ENCODE peak calls at places on chromosomes 7 and 10, in eight cellular contexts. I is HCT116, L is A549, S is esophagus muscularis mucosa, Q is body of pancreas, H is upper lobe of left lung, M is K562, E is IMR-90. X is an unnamed sample. For H3K9me3, the result is how much of the 10 kb centered on the place peaks cover.

GRCh38 chr10:36494386-36494785 is 631.0 kb upstream of the ANKRD30A start:
- DNase-seq in E (peak), M (no peak), S (no peak), L (peak), Q (no peak), I (no peak), H (no peak), X (no peak)

GRCh38 chr7:138842111-138842510 is 44.1 kb upstream of the ATP6V0A4 start:
- DNase-seq in E (peak), I (no peak), H (no peak), Q (no peak), L (peak), M (no peak), S (no peak), X (no peak)

GRCh38 chr10:72261323-72262018 is 12.3 kb upstream of the DDIT4 start:
- DNase-seq in E (no peak), L (peak), I (no peak), S (no peak), H (no peak), Q (peak), M (peak), X (no peak)

GRCh38 chr10:43689955-43690771 is 41.5 kb upstream of the ZNF32 start:
- DNase-seq in S (peak), M (peak), H (peak), E (peak), I (peak), L (peak), Q (peak), X (peak)

GRCh38 chr7:155255071-155255470 is 42.6 kb upstream of the INSIG1 start:
- DNase-seq in S (no peak), M (no peak), H (no peak), E (no peak), L (no peak), I (no peak), Q (no peak), X (no peak)

GRCh38 chr7:139915301-139915863 is 86.3 kb downstream of the TBXAS1 start:
- DNase-seq in L (peak), E (peak), H (no peak), I (no peak), S (no peak), Q (no peak), M (no peak), X (no peak)

GRCh38 chr10:29698766-29699490 is 64.2 kb upstream of the SVIL start:
- DNase-seq in L (no peak), S (no peak), H (no peak), Q (no peak), E (no peak), I (no peak), M (no peak), X (no peak)

GRCh38 chr7:130996841-130997231 is 262.8 kb upstream of the KLF14 start:
- DNase-seq in S (peak), H (peak), E (peak), L (peak), I (peak), M (no peak), Q (peak), X (peak)

GRCh38 chr7:124840435-124840834 is 74.8 kb upstream of the GPR37 start:
- DNase-seq in Q (no peak), E (no peak), S (no peak), H (no peak), L (peak), I (no peak), M (no peak), X (no peak)

GRCh38 chr7:131400833-131401593 is 73.3 kb downstream of the MKLN1 start:
- DNase-seq in L (peak), E (peak), H (no peak), S (no peak), Q (no peak), I (no peak), M (no peak), X (no peak)

GRCh38 chr10:87092861-87093460 is 1.7 kb downstream of the GLUD1 start:
- DNase-seq in M (no peak), S (no peak), H (no peak), E (peak), L (no peak), I (no peak), Q (peak), X (no peak)

GRCh38 chr7:84302949-84303348 is 108.4 kb upstream of the SEMA3A start:
- DNase-seq in S (no peak), Q (no peak), E (no peak), I (no peak), H (no peak), L (peak), M (no peak), X (peak)

GRCh38 chr10:30456262-30456661 is 22.3 kb downstream of the MAP3K8 start:
- DNase-seq in E (no peak), L (no peak), I (no peak), S (no peak), Q (no peak), H (no peak), M (no peak), X (no peak)

GRCh38 chr10:22657566-22658190 is 56.7 kb downstream of the PIP4K2A start:
- DNase-seq in S (no peak), M (no peak), Q (no peak), L (no peak), I (no peak), E (peak), H (no peak), X (no peak)

GRCh38 chr10:565146-565545 is 124.3 kb downstream of the DIP2C start:
- DNase-seq in H (no peak), L (no peak), M (no peak), Q (no peak), E (no peak), I (no peak), S (no peak), X (no peak)

GRCh38 chr7:33248663-33249062 is 119.3 kb downstream of the BBS9 start:
- DNase-seq in E (peak), M (no peak), I (no peak), Q (no peak), S (no peak), L (no peak), H (no peak), X (no peak)

GRCh38 chr10:89669985-89670384 is 24.9 kb upstream of the PANK1 start:
- DNase-seq in H (no peak), M (no peak), L (no peak), S (no peak), I (no peak), E (no peak), Q (no peak), X (no peak)

GRCh38 chr10:21526184-21526951 is 886 bp upstream of the SKIDA1 start:
- DNase-seq in E (peak), Q (peak), S (no peak), H (peak), I (no peak), L (peak), M (peak), X (peak)

GRCh38 chr10:110613341-110613995 is 30.7 kb upstream of the RBM20 start:
- DNase-seq in Q (no peak), E (no peak), L (no peak), S (no peak), M (no peak), I (no peak), H (no peak), X (no peak)

GRCh38 chr7:88664630-88665233 is 94.8 kb upstream of the ZNF804B start:
- DNase-seq in L (peak), H (no peak), Q (no peak), I (peak), M (no peak), S (no peak), E (no peak), X (no peak)

GRCh38 chr10:15898046-15898445 is 37.7 kb upstream of the MINDY3 start:
- DNase-seq in S (no peak), I (no peak), M (peak), Q (no peak), L (peak), H (no peak), E (peak), X (no peak)

GRCh38 chr7:92279429-92280031 is 33.8 kb downstream of the ANKIB1 start:
- DNase-seq in Q (no peak), E (no peak), M (no peak), H (no peak), I (no peak), L (no peak), S (no peak), X (no peak)

GRCh38 chr10:102064868-102065560 is at the start of gene HPS6:
- DNase-seq in S (peak), E (peak), H (peak), L (peak), I (peak), Q (peak), M (peak), X (peak)
- TF ChIP-seq POLR2A in S (no peak), E (peak), H (peak), L (peak), I (peak), Q (peak), M (peak), X (peak)

GRCh38 chr10:131083915-131084790 is 227.4 kb downstream of the TCERG1L start:
- DNase-seq in E (no peak), H (peak), M (peak), L (no peak), Q (no peak), S (no peak), I (no peak), X (no peak)
- H3K9me3 ChIP-seq in E (half or more), H (under half), M (under half), L (under half), Q (under half), S (under half), I (under half), X (under half)

GRCh38 chr7:94510582-94511456 is 1.2 kb downstream of the CASD1 start:
- DNase-seq in L (peak), E (peak), I (no peak), Q (peak), M (no peak), S (no peak), H (no peak), X (no peak)
- TF ChIP-seq POLR2A in L (no peak), E (no peak), I (no peak), Q (no peak), M (no peak), S (no peak), H (no peak), X (no peak)

DNA sequence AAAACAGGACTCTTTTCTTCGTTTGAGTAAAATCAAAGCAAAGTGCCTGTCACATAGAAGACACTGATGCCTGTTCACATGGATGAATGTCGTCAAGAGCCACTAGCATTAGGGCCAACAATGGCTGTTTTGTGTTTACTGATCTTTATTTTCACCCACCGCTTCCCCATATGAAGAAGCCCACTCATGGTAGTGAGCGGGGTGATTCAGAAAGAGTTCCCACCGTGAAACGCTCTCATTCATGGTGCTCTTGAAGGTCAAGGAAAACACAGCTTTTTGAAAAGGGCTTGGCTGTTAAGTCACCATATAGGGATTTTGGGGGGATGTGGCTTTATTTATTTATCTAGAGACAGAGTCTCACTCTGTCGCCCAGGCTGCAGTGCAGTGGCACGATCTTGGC is 12.5 kb downstream of the PROSER2 start:
- DNase-seq in M (no peak), L (no peak), S (no peak), Q (no peak), E (no peak), I (no peak), H (no peak), X (no peak)
- H3K9me3 ChIP-seq in M (under half), L (under half), S (under half), Q (under half), E (under half), I (under half), H (under half), X (under half)